ENCODE peak calls at places on chromosomes 16 and 17, in six cellular contexts. G is kidney epithelial cell, L is lower lobe of right lung, M is colonic mucosa, W is heart left ventricle, H is astrocyte of the spinal cord. S is an unnamed sample.

GRCh38 chr17:28405632-28406477 is at the start of gene SLC46A1:
- DNase-seq in H (peak; percentile 5), M (peak; percentile 65), L (peak; percentile 83), W (peak; percentile 83), G (no peak), S (no peak)

GRCh38 chr16:23949630-23950290 is 114.0 kb downstream of the PRKCB start:
- DNase-seq in H (no peak), L (peak; percentile 65), G (no peak), M (peak; percentile 33), W (peak; percentile 74), S (no peak)

GRCh38 chr17:79666111-79666510 is 55.3 kb upstream of the RBFOX3 start:
- DNase-seq in W (no peak), G (no peak), H (no peak), M (no peak), L (no peak), S (no peak)

GRCh38 chr16:56193951-56194726 is 2.9 kb downstream of the GNAO1 start:
- DNase-seq in M (peak; percentile 58), G (peak; percentile 34), L (peak; percentile 71), H (peak; percentile 65), W (peak; percentile 92), S (no peak)

GRCh38 chr17:6328279-6328678 is 106.6 kb downstream of the AIPL1 start:
- DNase-seq in L (no peak), M (no peak), W (no peak), H (no peak), G (no peak), S (no peak)

GRCh38 chr17:411416-412120 is 59.0 kb upstream of the RPH3AL start:
- DNase-seq in H (no peak), W (no peak), M (no peak), L (no peak), G (no peak), S (no peak)

GRCh38 chr17:27747462-27748359 is 52.6 kb downstream of the NOS2 start:
- DNase-seq in L (no peak), M (peak; percentile 12), W (no peak), H (no peak), G (no peak), S (no peak)

GRCh38 chr16:85424260-85425060 is 188.7 kb upstream of the GSE1 start:
- DNase-seq in H (no peak), G (no peak), W (peak; percentile 38), M (peak; percentile 22), L (peak; percentile 47), S (no peak)

GRCh38 chr16:23508589-23509440 is 1.5 kb downstream of the GGA2 start:
- DNase-seq in H (peak; percentile 7), M (peak; percentile 58), W (no peak), G (no peak), L (no peak), S (no peak)

GRCh38 chr16:4920826-4921225 is 16.1 kb downstream of the PPL start:
- DNase-seq in G (no peak), L (no peak), M (no peak), H (no peak), W (no peak), S (no peak)

GRCh38 chr16:54286330-54287017 is at the start of gene IRX3:
- DNase-seq in H (peak; percentile 91), M (no peak), L (peak; percentile 91), G (peak; percentile 23), W (peak; percentile 91), S (peak; percentile 68)

GRCh38 chr17:2835791-2836190 is 39.6 kb downstream of the RAP1GAP2 start:
- DNase-seq in W (no peak), M (no peak), H (no peak), G (no peak), L (no peak), S (no peak)

GRCh38 chr16:54955757-54956156 is 25.1 kb downstream of the IRX5 start:
- DNase-seq in L (no peak), H (no peak), M (no peak), W (no peak), G (no peak), S (no peak)

GRCh38 chr17:17702821-17703607 is 21.8 kb downstream of the RAI1 start:
- DNase-seq in W (no peak), G (no peak), M (no peak), L (no peak), H (no peak), S (no peak)

GRCh38 chr16:89826531-89827382 is 1.5 kb upstream of the SPIRE2 start:
- DNase-seq in M (no peak), L (no peak), H (no peak), W (no peak), G (no peak), S (no peak)

GRCh38 chr16:73743665-73744496 is 552.7 kb upstream of the PSMD7 start:
- DNase-seq in L (no peak), W (no peak), G (no peak), H (no peak), M (peak; percentile 24), S (no peak)

DNA sequence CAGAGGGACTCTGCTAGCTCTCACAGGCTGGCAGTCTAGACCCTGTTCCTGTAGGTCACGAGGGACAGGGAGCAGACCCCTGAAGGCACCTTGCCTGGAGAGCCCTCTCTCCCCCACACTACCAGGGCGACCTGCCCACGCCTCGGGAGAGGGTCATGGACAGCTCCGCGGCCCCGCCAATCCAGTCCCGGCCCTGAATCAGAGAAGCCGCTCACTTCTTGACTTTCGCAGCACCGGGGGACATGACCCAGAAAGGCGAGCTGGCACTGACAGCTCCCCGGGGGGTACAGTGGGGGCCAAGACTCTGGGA is 5.1 kb downstream of the KIFC3 start:
- DNase-seq in L (no peak), M (no peak), W (peak; percentile 65), H (no peak), G (no peak), S (no peak)
- H3K4me3 ChIP-seq in L (peak overlapping the region; percentile 45), M (peak overlapping the region; percentile 20), W (peak overlapping the region; percentile 18), H (no peak overlapping the region), G (peak overlapping the region; percentile 35), S (no peak overlapping the region)

GRCh38 chr16:74813109-74813641 is 38.6 kb upstream of the FA2H start:
- DNase-seq in M (peak; percentile 85), H (peak; percentile 51), W (peak; percentile 88), L (peak; percentile 88), G (peak; percentile 31), S (peak; percentile 26)

GRCh38 chr16:74811911-74812310 is 37.3 kb upstream of the FA2H start:
- DNase-seq in H (no peak), M (no peak), G (no peak), W (no peak), L (no peak), S (no peak)

DNA sequence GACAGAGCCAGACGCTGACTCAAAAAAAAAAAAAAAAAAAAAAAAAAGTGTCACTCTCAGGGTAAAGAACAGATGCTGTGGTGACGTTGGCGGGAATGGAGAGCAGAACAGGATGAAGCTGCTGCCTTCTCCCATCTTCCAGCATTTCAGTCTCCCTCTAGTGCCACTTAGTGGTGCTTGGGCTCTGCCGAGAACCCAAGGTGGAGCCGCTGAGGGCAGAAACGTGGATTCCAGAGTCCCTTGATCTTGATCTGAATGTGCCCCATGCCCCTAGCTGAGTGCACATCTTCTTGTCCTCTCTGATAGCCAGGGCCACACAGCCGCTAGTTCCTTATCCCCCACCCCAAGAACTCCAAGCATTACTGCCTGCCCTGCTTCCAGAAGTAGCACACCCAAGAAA is 43.2 kb upstream of the FA2H start:
- DNase-seq in W (no peak), M (no peak), H (no peak), L (no peak), G (no peak), S (no peak)
- TF ChIP-seq CTCF in W (no peak), M (no peak), H (no peak), L (no peak), G (no peak), S (no peak)

GRCh38 chr17:19002805-19003542 is 1.6 kb downstream of the FAM83G start:
- DNase-seq in L (no peak), H (peak; percentile 57), G (no peak), M (no peak), W (no peak), S (no peak)
- H3K4me3 ChIP-seq in L (no peak overlapping the region), H (peak overlapping the region; percentile 65), G (peak overlapping the region; percentile 63), M (peak overlapping the region; percentile 64), W (no peak overlapping the region), S (peak overlapping the region; percentile 74)

DNA sequence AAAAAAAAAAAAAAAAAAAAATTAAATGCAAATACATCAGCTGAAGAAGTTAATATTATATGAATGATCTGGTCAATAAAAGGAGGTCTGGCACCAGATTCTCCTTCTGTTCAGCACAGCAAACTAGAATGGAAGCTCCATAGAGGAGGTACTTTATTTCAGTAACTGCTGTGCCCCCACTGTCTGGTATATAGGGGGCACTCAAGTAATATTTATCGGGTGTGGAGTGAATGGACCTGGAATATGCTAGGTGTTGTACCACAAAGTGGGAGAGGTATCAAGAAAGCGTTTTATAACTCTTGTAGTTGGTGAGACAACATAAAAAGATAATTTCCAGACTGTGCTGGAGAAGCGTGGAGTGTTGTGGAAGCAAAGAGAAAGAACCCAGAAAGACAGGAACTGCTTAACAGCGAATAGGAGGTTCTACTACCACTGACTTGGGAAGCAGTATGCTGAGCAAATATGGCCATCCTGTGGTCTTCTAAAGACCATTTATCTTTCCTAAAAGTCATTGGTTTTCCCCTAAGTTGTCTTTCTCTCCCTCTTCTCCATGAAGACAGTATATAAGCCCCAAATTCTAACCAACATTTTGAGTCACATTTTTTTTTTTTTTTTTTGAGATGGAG is 12.2 kb upstream of the PRKCA start:
- DNase-seq in M (no peak), G (no peak), L (no peak), H (no peak), W (no peak), S (no peak)
- TF ChIP-seq CTCF in M (no peak), G (peak; percentile 16), L (peak; percentile 25), H (peak; percentile 31), W (no peak), S (peak; percentile 32)

DNA sequence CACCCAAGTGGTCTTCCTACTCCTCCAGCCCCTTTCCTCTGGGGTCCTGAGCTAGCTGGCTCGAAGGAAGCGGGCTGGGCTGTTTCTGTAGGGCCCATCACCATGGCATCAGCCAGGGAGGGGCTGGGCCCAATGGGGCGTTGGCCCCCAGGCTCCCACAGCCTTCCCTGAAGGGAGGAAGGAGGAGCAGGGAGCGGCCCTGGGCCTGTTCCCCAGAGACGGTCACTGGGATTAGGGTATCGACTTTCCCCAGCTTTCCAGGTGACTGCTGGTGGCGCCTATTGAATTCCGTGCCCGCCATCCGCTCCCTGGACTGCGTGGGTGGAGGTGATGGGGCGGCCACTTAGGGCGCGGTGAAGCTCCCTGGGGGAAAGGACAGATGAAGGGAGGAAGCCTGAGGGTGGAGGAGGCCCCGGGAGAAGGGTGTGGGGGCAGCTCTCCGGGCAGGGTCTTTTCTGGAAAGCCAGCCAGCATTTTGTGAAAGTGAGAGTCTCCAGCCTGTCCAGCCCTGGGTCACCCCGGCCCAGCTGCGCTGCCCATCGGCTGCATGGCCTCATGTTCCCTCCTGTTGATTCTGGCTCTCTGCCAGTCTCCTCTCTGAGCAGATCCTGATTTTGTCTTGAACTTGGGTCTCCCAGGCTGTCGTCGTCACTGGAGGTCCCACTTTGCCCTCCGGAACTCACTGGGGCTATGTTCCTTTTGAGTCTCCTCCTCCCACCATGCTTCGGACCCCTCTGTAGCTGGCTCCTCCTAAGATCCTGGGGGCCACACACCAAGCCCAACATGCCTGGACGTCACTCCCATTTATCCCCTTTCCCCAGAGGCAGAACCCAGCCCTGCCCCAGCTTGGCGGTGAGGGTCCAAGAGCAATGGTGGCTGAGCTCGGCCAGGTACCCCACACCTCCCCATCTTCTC is 9.8 kb downstream of the NHERF1 start:
- DNase-seq in L (no peak), H (peak; percentile 33), W (no peak), G (no peak), M (no peak), S (no peak)
- H3K4me3 ChIP-seq in L (peak overlapping the region; percentile 14), H (no peak overlapping the region), W (no peak overlapping the region), G (no peak overlapping the region), M (no peak overlapping the region), S (no peak overlapping the region)